ENCODE peak calls at places on chromosomes 3 and 15, in seven cellular contexts. Z, V, X, B, A, F and M are unnamed samples.
A peak's percentile ranks its signal among the peaks of the same experiment; 100 is the strongest.

GRCh38 chr3:132421832-132422231 is 4.5 kb downstream of the DNAJC13 start:
- DNase-seq in A (no peak), B (no peak), X (no peak), V (no peak), F (no peak), Z (no peak), M (no peak)

GRCh38 chr3:101803152-101803782 is 24.3 kb downstream of the NXPE3 start:
- DNase-seq in V (peak; percentile 52), Z (no peak), F (peak; percentile 15), B (peak; percentile 75), A (no peak), X (peak; percentile 90), M (no peak)

GRCh38 chr15:70201376-70201775 is 103.7 kb upstream of the TLE3 start:
- DNase-seq in Z (no peak), V (no peak), A (no peak), X (no peak), F (no peak), B (no peak), M (no peak)

GRCh38 chr15:100842756-100843730 is 36.6 kb upstream of the ALDH1A3 start:
- DNase-seq in A (no peak), Z (no peak), X (peak; percentile 22), V (no peak), F (no peak), B (no peak), M (no peak)

GRCh38 chr3:161990036-161990435 is 493.4 kb downstream of the OTOL1 start:
- DNase-seq in X (no peak), F (no peak), V (no peak), Z (no peak), B (no peak), A (no peak), M (no peak)

GRCh38 chr15:34759992-34760391 is 5.2 kb upstream of the GJD2 start:
- DNase-seq in F (no peak), A (no peak), Z (no peak), B (no peak), V (no peak), X (no peak), M (no peak)

GRCh38 chr3:171615281-171615680 is 155.1 kb upstream of the TNIK start:
- DNase-seq in Z (no peak), B (no peak), V (no peak), A (no peak), F (no peak), X (no peak), M (no peak)

GRCh38 chr15:31024330-31024729 is 32.9 kb upstream of the MTMR10 start:
- DNase-seq in X (peak; percentile 64), B (no peak), Z (no peak), V (no peak), A (no peak), F (no peak), M (no peak)

GRCh38 chr15:64507845-64508244 is 47.5 kb downstream of the ZNF609 start:
- DNase-seq in B (no peak), V (no peak), A (no peak), X (no peak), Z (no peak), F (no peak), M (no peak)

GRCh38 chr15:82699726-82700125 is 9.9 kb downstream of the AP3B2 start:
- DNase-seq in B (no peak), A (no peak), V (peak; percentile 12), X (no peak), F (no peak), Z (no peak), M (no peak)

GRCh38 chr3:139745831-139746230 is 68.1 kb upstream of the NMNAT3 start:
- DNase-seq in F (no peak), V (no peak), A (no peak), B (no peak), X (peak; percentile 23), Z (no peak), M (no peak)

GRCh38 chr3:37668831-37669610 is 192.7 kb upstream of the CTDSPL start:
- DNase-seq in V (peak; percentile 72), F (no peak), X (no peak), Z (no peak), A (no peak), B (peak; percentile 57), M (no peak)

GRCh38 chr15:59313703-59314332 is 58.9 kb downstream of the MYO1E start:
- DNase-seq in V (peak; percentile 36), A (no peak), B (peak; percentile 57), Z (peak; percentile 80), F (no peak), X (peak; percentile 73), M (peak; percentile 84)

GRCh38 chr15:77415450-77416448 is 4.2 kb downstream of the PEAK1 start:
- DNase-seq in V (peak; percentile 38), B (no peak), F (no peak), Z (no peak), A (no peak), X (no peak), M (no peak)

GRCh38 chr3:72086051-72086711 is 301.2 kb upstream of the PROK2 start:
- DNase-seq in F (no peak), V (no peak), B (no peak), A (no peak), X (peak; percentile 55), Z (no peak), M (no peak)

GRCh38 chr3:72087420-72087819 is 302.5 kb upstream of the PROK2 start:
- DNase-seq in F (no peak), B (no peak), V (no peak), A (no peak), Z (no peak), X (no peak), M (no peak)

GRCh38 chr3:72085036-72085435 is 300.1 kb upstream of the PROK2 start:
- DNase-seq in V (no peak), B (no peak), X (no peak), A (no peak), F (no peak), Z (no peak), M (no peak)

GRCh38 chr3:72086712-72087093 is 301.8 kb upstream of the PROK2 start:
- DNase-seq in B (no peak), F (no peak), Z (no peak), X (no peak), A (no peak), V (no peak), M (peak; percentile 84)

DNA sequence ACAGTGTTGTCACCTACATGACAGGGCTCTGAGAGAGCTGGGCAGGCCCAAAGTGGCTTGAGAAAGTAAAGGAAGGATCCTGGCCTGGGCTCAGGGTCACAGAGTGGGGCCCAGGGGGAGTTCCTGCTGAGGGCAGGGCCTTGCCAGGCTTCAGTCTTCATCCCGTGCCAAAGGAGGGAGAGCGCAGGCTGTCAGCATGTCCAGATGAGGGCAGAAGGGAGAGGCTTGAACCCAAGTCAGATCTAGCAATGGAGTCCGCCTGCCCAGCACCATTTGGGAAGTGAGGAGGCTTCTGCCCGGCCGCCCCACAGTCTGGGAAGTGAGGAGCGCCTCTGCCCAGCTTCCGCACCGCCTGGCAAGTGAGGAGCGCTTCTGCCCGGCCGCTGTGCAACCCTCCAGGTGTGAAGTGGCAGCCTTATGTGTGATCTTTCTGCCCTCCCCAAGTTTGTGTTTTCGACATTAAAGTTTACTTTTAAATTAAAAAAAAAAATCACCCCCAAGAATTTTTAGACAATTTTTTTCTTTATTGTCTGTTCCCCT is 303.6 kb upstream of the PROK2 start:
- DNase-seq in B (no peak), A (no peak), F (no peak), V (no peak), Z (no peak), X (no peak), M (no peak)
- H3K27me3 ChIP-seq in B (no peaks in the 10 kb centered on the region), A (no peaks in the 10 kb centered on the region), F (no peaks in the 10 kb centered on the region), V (no peaks in the 10 kb centered on the region), Z (no peaks in the 10 kb centered on the region), X (no peaks in the 10 kb centered on the region), M (no peaks in the 10 kb centered on the region)

DNA sequence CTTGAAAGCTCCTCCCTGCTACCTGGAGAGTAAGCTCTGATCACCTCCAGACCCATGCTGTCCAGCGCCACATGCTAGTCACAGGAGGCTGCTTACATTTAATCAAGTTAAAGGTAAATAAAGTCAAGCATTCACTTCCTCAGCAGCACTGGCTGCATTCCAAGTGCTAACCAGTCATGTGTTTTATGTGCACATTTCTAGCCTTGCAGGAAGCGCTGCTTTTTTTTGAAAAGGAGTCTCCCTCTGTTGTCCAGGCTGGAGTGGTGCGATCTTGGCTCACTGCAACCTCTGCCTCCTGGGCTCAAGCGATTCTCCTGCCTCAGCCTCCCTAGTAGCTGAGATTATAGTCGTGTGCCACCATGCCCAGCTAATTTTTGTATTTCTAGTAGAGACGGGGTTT is 279.2 kb downstream of the GABRG3 start:
- DNase-seq in A (no peak), V (no peak), B (no peak), Z (no peak), X (no peak), F (no peak), M (no peak)
- H3K27ac ChIP-seq in A (no peak overlapping the region), V (no peak overlapping the region), B (no peak overlapping the region), Z (no peak overlapping the region), X (no peak overlapping the region), F (no peak overlapping the region), M (no peak overlapping the region)

DNA sequence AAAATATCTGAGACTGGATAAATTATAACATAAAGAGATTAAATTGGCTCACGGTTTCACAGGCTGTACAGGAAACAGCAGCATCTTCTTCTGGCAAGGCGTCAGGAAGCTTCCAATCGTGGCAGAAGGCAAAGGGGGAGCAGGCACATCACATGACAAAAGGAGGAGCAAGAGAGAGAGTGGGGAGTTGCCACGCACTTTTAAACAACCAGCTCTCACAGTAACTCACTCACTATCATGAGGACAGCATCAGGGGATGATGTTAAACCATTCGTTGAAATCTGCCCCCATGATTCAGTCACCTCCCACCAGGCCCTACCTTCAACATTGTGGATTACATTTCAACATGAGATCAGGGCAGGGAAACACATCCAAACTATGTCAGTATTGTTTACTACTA is 114.5 kb upstream of the SPATA16 start:
- DNase-seq in B (no peak), F (no peak), Z (no peak), X (no peak), A (no peak), V (no peak), M (no peak)
- TF ChIP-seq CTCF in B (no peak), F (no peak), Z (no peak), X (no peak), A (no peak), V (no peak), M (no peak)

GRCh38 chr3:16877527-16877926 is 7.2 kb upstream of the PLCL2 start:
- DNase-seq in A (no peak), V (no peak), F (no peak), B (no peak), Z (no peak), X (no peak), M (no peak)

GRCh38 chr3:16873872-16874271 is 10.9 kb upstream of the PLCL2 start:
- DNase-seq in A (no peak), F (no peak), B (no peak), X (no peak), V (no peak), Z (no peak), M (no peak)

GRCh38 chr3:16871915-16872842 is 12.6 kb upstream of the PLCL2 start:
- DNase-seq in V (no peak), X (no peak), A (no peak), Z (no peak), F (no peak), B (no peak), M (no peak)

DNA sequence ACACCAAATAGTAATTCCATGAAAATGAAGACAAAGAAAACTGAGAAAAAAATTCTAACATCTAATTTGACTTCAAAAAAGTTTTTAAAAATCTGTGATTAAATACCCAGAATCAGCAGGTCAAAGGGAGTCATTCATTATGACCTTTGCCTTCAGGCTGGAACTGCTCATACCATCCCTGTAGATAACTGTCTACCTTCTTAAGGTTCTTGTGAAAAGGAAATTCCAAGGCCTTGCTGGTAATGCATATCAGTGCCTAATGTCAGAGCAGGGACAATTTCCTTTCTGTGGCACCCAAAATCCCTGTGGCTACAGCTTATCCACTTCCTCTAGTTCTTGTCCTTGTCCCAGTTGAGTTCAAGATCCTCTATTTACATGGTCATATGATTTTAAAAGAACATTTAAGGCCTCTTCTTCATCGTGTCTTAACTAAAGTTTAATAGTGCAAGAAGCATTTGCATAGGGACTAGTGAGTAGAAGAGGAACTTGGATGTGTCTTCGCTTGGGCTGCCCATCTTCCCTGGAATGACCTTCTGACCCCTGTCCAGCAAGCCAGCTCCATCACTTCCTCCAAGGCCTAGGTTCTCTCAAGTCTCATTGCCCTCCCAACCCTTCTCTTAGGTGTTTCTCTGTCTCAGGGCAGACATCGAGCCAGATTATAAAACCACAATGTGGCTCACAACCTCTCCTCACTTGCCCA is 8.7 kb upstream of the PLCL2 start:
- DNase-seq in V (no peak), B (no peak), Z (no peak), X (no peak), F (no peak), A (no peak), M (no peak)
- H3K27me3 ChIP-seq in V (no peaks in the 10 kb centered on the region), B (no peaks in the 10 kb centered on the region), Z (no peaks in the 10 kb centered on the region), X (no peaks in the 10 kb centered on the region), F (no peaks in the 10 kb centered on the region), A (no peaks in the 10 kb centered on the region), M (no peaks in the 10 kb centered on the region)